ENCODE peak calls at places on chromosome 2, in eight cellular contexts. One of them, this sample, is unnamed.

GRCh38 chr2:132971310-132972061 is 301.5 kb upstream of the LYPD1 start:
- DNase-seq in endothelial cell of umbilical vein: no peak
- DNase-seq in RWPE1: no peak
- DNase-seq in GM12865: no peak
- DNase-seq in heart right ventricle: no peak
- DNase-seq in NCI-H446: no peak
- DNase-seq in activated T-helper 2 cell treated with anti-CD3 and anti-CD28 coated beads, Interferon-gamma antibody, Interleukin-2, Interleukin-4, amounts not matched to agents 10 μg/mL and 5 μg/mL and 100 μg/mL, durations not matched to agents 14 hours and 24 hours and 36 hours: no peak
- DNase-seq in NCI-H2029: no peak
- DNase-seq in this sample: no peak

GRCh38 chr2:121565389-121566250 is 34.9 kb downstream of the RNU4ATAC start:
- DNase-seq in endothelial cell of umbilical vein: no peak
- DNase-seq in RWPE1: no peak
- DNase-seq in GM12865: no peak
- DNase-seq in heart right ventricle: peak
- DNase-seq in NCI-H446: no peak
- DNase-seq in activated T-helper 2 cell treated with anti-CD3 and anti-CD28 coated beads, Interferon-gamma antibody, Interleukin-2, Interleukin-4, amounts not matched to agents 10 μg/mL and 5 μg/mL and 100 μg/mL, durations not matched to agents 14 hours and 24 hours and 36 hours: no peak
- DNase-seq in NCI-H2029: no peak
- DNase-seq in this sample: no peak

GRCh38 chr2:20422679-20423271 is 24.1 kb upstream of the RHOB start:
- DNase-seq in endothelial cell of umbilical vein: no peak
- DNase-seq in RWPE1: no peak
- DNase-seq in GM12865: peak
- DNase-seq in heart right ventricle: peak
- DNase-seq in NCI-H446: peak
- DNase-seq in activated T-helper 2 cell treated with anti-CD3 and anti-CD28 coated beads, Interferon-gamma antibody, Interleukin-2, Interleukin-4, amounts not matched to agents 10 μg/mL and 5 μg/mL and 100 μg/mL, durations not matched to agents 14 hours and 24 hours and 36 hours: no peak
- DNase-seq in NCI-H2029: no peak
- DNase-seq in this sample: no peak

GRCh38 chr2:208407667-208408066 is 1.1 kb downstream of the PTH2R start:
- DNase-seq in endothelial cell of umbilical vein: peak
- DNase-seq in RWPE1: peak
- DNase-seq in GM12865: peak
- DNase-seq in heart right ventricle: no peak
- DNase-seq in NCI-H446: no peak
- DNase-seq in activated T-helper 2 cell treated with anti-CD3 and anti-CD28 coated beads, Interferon-gamma antibody, Interleukin-2, Interleukin-4, amounts not matched to agents 10 μg/mL and 5 μg/mL and 100 μg/mL, durations not matched to agents 14 hours and 24 hours and 36 hours: no peak
- DNase-seq in NCI-H2029: no peak
- DNase-seq in this sample: no peak

GRCh38 chr2:144459937-144460336 is 60.0 kb downstream of the ZEB2 start:
- DNase-seq in endothelial cell of umbilical vein: peak
- DNase-seq in RWPE1: no peak
- DNase-seq in GM12865: no peak
- DNase-seq in heart right ventricle: no peak
- DNase-seq in NCI-H446: no peak
- DNase-seq in activated T-helper 2 cell treated with anti-CD3 and anti-CD28 coated beads, Interferon-gamma antibody, Interleukin-2, Interleukin-4, amounts not matched to agents 10 μg/mL and 5 μg/mL and 100 μg/mL, durations not matched to agents 14 hours and 24 hours and 36 hours: no peak
- DNase-seq in NCI-H2029: no peak
- DNase-seq in this sample: no peak

GRCh38 chr2:176931588-176932563 is 280.7 kb upstream of the HNRNPA3 start:
- DNase-seq in endothelial cell of umbilical vein: peak
- DNase-seq in RWPE1: peak
- DNase-seq in GM12865: peak
- DNase-seq in heart right ventricle: no peak
- DNase-seq in NCI-H446: no peak
- DNase-seq in activated T-helper 2 cell treated with anti-CD3 and anti-CD28 coated beads, Interferon-gamma antibody, Interleukin-2, Interleukin-4, amounts not matched to agents 10 μg/mL and 5 μg/mL and 100 μg/mL, durations not matched to agents 14 hours and 24 hours and 36 hours: peak
- DNase-seq in NCI-H2029: peak
- DNase-seq in this sample: no peak

GRCh38 chr2:20429528-20429927 is 17.3 kb upstream of the RHOB start:
- DNase-seq in endothelial cell of umbilical vein: no peak
- DNase-seq in RWPE1: no peak
- DNase-seq in GM12865: peak
- DNase-seq in heart right ventricle: no peak
- DNase-seq in NCI-H446: no peak
- DNase-seq in activated T-helper 2 cell treated with anti-CD3 and anti-CD28 coated beads, Interferon-gamma antibody, Interleukin-2, Interleukin-4, amounts not matched to agents 10 μg/mL and 5 μg/mL and 100 μg/mL, durations not matched to agents 14 hours and 24 hours and 36 hours: no peak
- DNase-seq in NCI-H2029: no peak
- DNase-seq in this sample: no peak

GRCh38 chr2:196322963-196323810 is 151.8 kb upstream of the STK17B start:
- DNase-seq in endothelial cell of umbilical vein: no peak
- DNase-seq in RWPE1: no peak
- DNase-seq in GM12865: no peak
- DNase-seq in heart right ventricle: no peak
- DNase-seq in NCI-H446: no peak
- DNase-seq in activated T-helper 2 cell treated with anti-CD3 and anti-CD28 coated beads, Interferon-gamma antibody, Interleukin-2, Interleukin-4, amounts not matched to agents 10 μg/mL and 5 μg/mL and 100 μg/mL, durations not matched to agents 14 hours and 24 hours and 36 hours: no peak
- DNase-seq in NCI-H2029: no peak
- DNase-seq in this sample: no peak

GRCh38 chr2:72012886-72013574 is 134.6 kb downstream of the CYP26B1 start:
- DNase-seq in endothelial cell of umbilical vein: no peak
- DNase-seq in RWPE1: no peak
- DNase-seq in GM12865: no peak
- DNase-seq in heart right ventricle: no peak
- DNase-seq in NCI-H446: no peak
- DNase-seq in activated T-helper 2 cell treated with anti-CD3 and anti-CD28 coated beads, Interferon-gamma antibody, Interleukin-2, Interleukin-4, amounts not matched to agents 10 μg/mL and 5 μg/mL and 100 μg/mL, durations not matched to agents 14 hours and 24 hours and 36 hours: no peak
- DNase-seq in NCI-H2029: no peak
- DNase-seq in this sample: no peak

GRCh38 chr2:181420259-181421130 is 36.7 kb upstream of the ITGA4 start:
- DNase-seq in endothelial cell of umbilical vein: no peak
- DNase-seq in RWPE1: no peak
- DNase-seq in GM12865: no peak
- DNase-seq in heart right ventricle: no peak
- DNase-seq in NCI-H446: no peak
- DNase-seq in activated T-helper 2 cell treated with anti-CD3 and anti-CD28 coated beads, Interferon-gamma antibody, Interleukin-2, Interleukin-4, amounts not matched to agents 10 μg/mL and 5 μg/mL and 100 μg/mL, durations not matched to agents 14 hours and 24 hours and 36 hours: no peak
- DNase-seq in NCI-H2029: no peak
- DNase-seq in this sample: no peak

GRCh38 chr2:164841719-164842623 is at the start of gene COBLL1:
- DNase-seq in endothelial cell of umbilical vein: peak
- DNase-seq in RWPE1: peak
- DNase-seq in GM12865: peak
- DNase-seq in heart right ventricle: peak
- DNase-seq in NCI-H446: peak
- DNase-seq in activated T-helper 2 cell treated with anti-CD3 and anti-CD28 coated beads, Interferon-gamma antibody, Interleukin-2, Interleukin-4, amounts not matched to agents 10 μg/mL and 5 μg/mL and 100 μg/mL, durations not matched to agents 14 hours and 24 hours and 36 hours: peak
- DNase-seq in NCI-H2029: peak
- DNase-seq in this sample: no peak

GRCh38 chr2:160582481-160583161 is 89.0 kb upstream of the RBMS1 start:
- DNase-seq in endothelial cell of umbilical vein: no peak
- DNase-seq in RWPE1: no peak
- DNase-seq in GM12865: no peak
- DNase-seq in heart right ventricle: no peak
- DNase-seq in NCI-H446: no peak
- DNase-seq in activated T-helper 2 cell treated with anti-CD3 and anti-CD28 coated beads, Interferon-gamma antibody, Interleukin-2, Interleukin-4, amounts not matched to agents 10 μg/mL and 5 μg/mL and 100 μg/mL, durations not matched to agents 14 hours and 24 hours and 36 hours: no peak
- DNase-seq in NCI-H2029: no peak
- DNase-seq in this sample: no peak

GRCh38 chr2:224334083-224334482 is 67.8 kb downstream of the FAM124B start:
- DNase-seq in endothelial cell of umbilical vein: no peak
- DNase-seq in RWPE1: no peak
- DNase-seq in GM12865: no peak
- DNase-seq in heart right ventricle: no peak
- DNase-seq in NCI-H446: no peak
- DNase-seq in activated T-helper 2 cell treated with anti-CD3 and anti-CD28 coated beads, Interferon-gamma antibody, Interleukin-2, Interleukin-4, amounts not matched to agents 10 μg/mL and 5 μg/mL and 100 μg/mL, durations not matched to agents 14 hours and 24 hours and 36 hours: no peak
- DNase-seq in NCI-H2029: no peak
- DNase-seq in this sample: no peak

GRCh38 chr2:134247679-134248078 is 6.2 kb upstream of the MGAT5 start:
- DNase-seq in endothelial cell of umbilical vein: no peak
- DNase-seq in RWPE1: no peak
- DNase-seq in GM12865: peak
- DNase-seq in heart right ventricle: no peak
- DNase-seq in NCI-H446: no peak
- DNase-seq in activated T-helper 2 cell treated with anti-CD3 and anti-CD28 coated beads, Interferon-gamma antibody, Interleukin-2, Interleukin-4, amounts not matched to agents 10 μg/mL and 5 μg/mL and 100 μg/mL, durations not matched to agents 14 hours and 24 hours and 36 hours: no peak
- DNase-seq in NCI-H2029: no peak
- DNase-seq in this sample: no peak

GRCh38 chr2:233413529-233414272 is 59.4 kb downstream of the DGKD start:
- DNase-seq in endothelial cell of umbilical vein: peak
- DNase-seq in RWPE1: peak
- DNase-seq in GM12865: no peak
- DNase-seq in heart right ventricle: peak
- DNase-seq in NCI-H446: peak
- DNase-seq in activated T-helper 2 cell treated with anti-CD3 and anti-CD28 coated beads, Interferon-gamma antibody, Interleukin-2, Interleukin-4, amounts not matched to agents 10 μg/mL and 5 μg/mL and 100 μg/mL, durations not matched to agents 14 hours and 24 hours and 36 hours: no peak
- DNase-seq in NCI-H2029: peak
- DNase-seq in this sample: peak

GRCh38 chr2:167144179-167144898 is 256.1 kb downstream of the XIRP2 start:
- DNase-seq in endothelial cell of umbilical vein: no peak
- DNase-seq in RWPE1: no peak
- DNase-seq in GM12865: no peak
- DNase-seq in heart right ventricle: no peak
- DNase-seq in NCI-H446: no peak
- DNase-seq in activated T-helper 2 cell treated with anti-CD3 and anti-CD28 coated beads, Interferon-gamma antibody, Interleukin-2, Interleukin-4, amounts not matched to agents 10 μg/mL and 5 μg/mL and 100 μg/mL, durations not matched to agents 14 hours and 24 hours and 36 hours: no peak
- DNase-seq in NCI-H2029: no peak
- DNase-seq in this sample: no peak

GRCh38 chr2:37839991-37840390 is 85.1 kb upstream of the RMDN2 start:
- DNase-seq in endothelial cell of umbilical vein: no peak
- DNase-seq in RWPE1: no peak
- DNase-seq in GM12865: no peak
- DNase-seq in heart right ventricle: no peak
- DNase-seq in NCI-H446: no peak
- DNase-seq in activated T-helper 2 cell treated with anti-CD3 and anti-CD28 coated beads, Interferon-gamma antibody, Interleukin-2, Interleukin-4, amounts not matched to agents 10 μg/mL and 5 μg/mL and 100 μg/mL, durations not matched to agents 14 hours and 24 hours and 36 hours: no peak
- DNase-seq in NCI-H2029: no peak
- DNase-seq in this sample: no peak

This sample was measured in keratinocyte.